ENCODE peak calls at places on chromosomes 1 and 21, in six cellular contexts. P, Z, Y, B, D and W are unnamed samples.
A peak's percentile ranks its signal among the peaks of the same experiment; 100 is the strongest.

GRCh38 chr1:233368106-233368783 is 40.7 kb downstream of the MAP3K21 start:
- DNase-seq in P (no peak), Z (no peak), Y (no peak), D (no peak), B (no peak), W (no peak)

GRCh38 chr1:70072239-70072751 is 133.1 kb downstream of the LRRC40 start:
- DNase-seq in Z (no peak), D (no peak), Y (no peak), P (no peak), B (no peak), W (no peak)

GRCh38 chr1:109917429-109918076 is 6.9 kb downstream of the CSF1 start:
- DNase-seq in P (no peak), Y (no peak), B (no peak), D (no peak), Z (no peak), W (no peak)

GRCh38 chr1:178529364-178530036 is 16.6 kb downstream of the TEX35 start:
- DNase-seq in P (no peak), Z (no peak), B (no peak), Y (peak; percentile 61), D (no peak), W (no peak)

GRCh38 chr1:47684518-47684917 is 246.7 kb downstream of the FOXD2 start:
- DNase-seq in B (no peak), Z (peak; percentile 13), D (no peak), P (no peak), Y (no peak), W (no peak)

GRCh38 chr1:224328644-224329043 is 1.3 kb downstream of the NVL start:
- DNase-seq in Y (no peak), Z (no peak), B (no peak), D (no peak), P (no peak), W (no peak)

GRCh38 chr1:64038965-64039926 is 164.2 kb upstream of the UBE2U start:
- DNase-seq in Y (no peak), B (no peak), P (peak; percentile 15), D (peak; percentile 61), Z (no peak), W (no peak)

GRCh38 chr1:54223441-54224202 is 23.7 kb downstream of the MRPL37 start:
- DNase-seq in Y (no peak), D (no peak), B (no peak), P (no peak), Z (no peak), W (no peak)

GRCh38 chr1:23809751-23810171 is 9.2 kb upstream of the GALE start:
- DNase-seq in P (peak; percentile 41), Z (peak; percentile 86), B (peak; percentile 80), Y (peak; percentile 78), D (peak; percentile 74), W (peak; percentile 76)

GRCh38 chr1:91501527-91501859 is 842 bp downstream of the CDC7 start:
- DNase-seq in P (no peak), D (peak; percentile 53), B (no peak), Z (no peak), Y (no peak), W (peak; percentile 2)

GRCh38 chr1:193278968-193279367 is 92.6 kb upstream of the B3GALT2 start:
- DNase-seq in D (no peak), Y (no peak), P (no peak), Z (no peak), B (no peak), W (no peak)

GRCh38 chr1:67004176-67004575 is 49.8 kb downstream of the SLC35D1 start:
- DNase-seq in Z (no peak), P (no peak), D (no peak), Y (no peak), B (no peak), W (no peak)

GRCh38 chr21:20998456-20998789 is 214 bp downstream of the NCAM2 start:
- DNase-seq in Z (no peak), P (no peak), Y (no peak), D (no peak), B (no peak), W (no peak)

GRCh38 chr1:62309906-62310305 is 9.3 kb downstream of the KANK4 start:
- DNase-seq in Z (no peak), Y (no peak), P (no peak), D (no peak), B (no peak), W (no peak)

GRCh38 chr1:169853335-169853734 is 40.4 kb downstream of the SCYL3 start:
- DNase-seq in Y (no peak), Z (no peak), B (no peak), P (no peak), D (no peak), W (no peak)

GRCh38 chr1:1889847-1890505 is 911 bp downstream of the GNB1 start:
- DNase-seq in D (peak; percentile 77), P (no peak), Z (no peak), B (peak; percentile 52), Y (no peak), W (no peak)

GRCh38 chr1:24898152-24898908 is 31.7 kb downstream of the RUNX3 start:
- DNase-seq in D (peak; percentile 87), Z (peak; percentile 89), P (peak; percentile 10), B (peak; percentile 82), Y (no peak), W (peak; percentile 55)

GRCh38 chr1:165161130-165161529 is 195.4 kb downstream of the LMX1A start:
- DNase-seq in D (no peak), P (no peak), Z (no peak), B (no peak), Y (no peak), W (no peak)

GRCh38 chr21:16587141-16587570 is 857.4 kb downstream of the USP25 start:
- DNase-seq in Y (peak; percentile 38), P (no peak), B (no peak), Z (no peak), D (peak; percentile 48), W (peak; percentile 86)
- TF ChIP-seq JUND in Y (no peak), P (no peak), B (no peak), Z (no peak), D (no peak), W (no peak)

DNA sequence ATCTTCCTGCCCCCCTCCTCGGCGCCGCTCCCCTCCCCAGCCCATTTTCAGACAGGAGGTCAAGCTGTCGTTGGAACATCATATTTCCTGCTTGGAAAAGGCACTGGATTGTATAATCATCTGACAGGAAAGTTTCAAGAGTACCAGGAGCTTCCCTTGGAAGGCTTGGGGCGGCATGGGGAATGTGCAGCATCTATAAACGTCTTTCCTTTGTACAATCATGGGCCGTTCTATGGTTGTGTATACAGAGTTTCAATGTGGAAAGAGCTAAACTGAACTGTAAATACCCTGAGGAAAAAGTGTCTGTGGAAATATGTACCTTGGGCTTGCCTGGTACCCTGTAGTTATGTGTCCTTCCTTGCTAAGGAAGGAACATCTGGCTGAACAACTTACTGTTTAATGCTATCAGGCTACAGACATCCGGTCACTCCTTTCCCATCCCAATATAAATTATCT is 368.1 kb upstream of the ADGRL2 start:
- DNase-seq in P (no peak), D (no peak), Y (no peak), Z (no peak), B (no peak), W (no peak)
- TF ChIP-seq JUND in P (no peak), D (no peak), Y (no peak), Z (no peak), B (no peak), W (no peak)

GRCh38 chr1:151590961-151591360 is 20.9 kb upstream of the SNX27 start:
- DNase-seq in B (no peak), D (no peak), Y (no peak), Z (no peak), P (no peak), W (no peak)

GRCh38 chr1:151593651-151594625 is 17.9 kb upstream of the SNX27 start:
- DNase-seq in P (peak; percentile 77), B (peak; percentile 78), Y (peak; percentile 59), Z (peak; percentile 92), D (peak; percentile 80), W (peak; percentile 91)

DNA sequence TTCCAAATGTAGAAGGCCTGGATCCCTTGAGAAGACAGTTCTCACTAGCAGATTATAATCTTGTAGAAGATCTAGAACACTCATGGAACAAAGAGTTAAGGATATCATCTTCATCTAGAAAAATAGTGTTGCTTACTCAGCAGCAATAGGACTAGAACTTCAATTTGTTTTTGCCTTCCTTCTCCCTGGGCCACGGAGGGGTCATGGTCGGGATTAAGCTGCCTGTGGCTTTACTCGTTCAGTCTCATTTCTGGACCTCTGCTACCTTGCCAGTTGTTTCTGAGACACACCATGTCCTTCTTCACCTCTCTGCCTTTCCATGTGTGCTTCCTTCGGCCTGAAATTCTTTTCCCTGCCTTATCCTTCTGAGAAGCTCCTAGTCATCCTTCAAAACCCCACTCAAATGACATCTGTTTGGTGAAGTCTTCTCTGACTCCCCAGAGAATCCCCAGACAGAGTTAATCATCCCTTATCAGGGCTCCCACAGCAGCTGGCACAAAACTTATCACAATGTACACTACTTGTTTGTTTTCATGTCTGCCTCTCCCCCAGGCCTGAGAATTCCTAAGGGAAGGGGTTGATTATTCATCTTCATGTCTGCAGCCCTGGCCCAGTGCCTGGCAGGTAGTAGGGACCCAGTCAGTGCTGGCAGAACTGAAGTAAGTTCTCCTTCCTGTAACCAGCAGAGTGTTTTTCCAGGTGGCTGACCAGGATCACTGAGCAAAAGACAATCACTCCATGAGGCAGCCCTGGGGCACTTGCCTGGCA is 15.5 kb upstream of the SNX27 start:
- DNase-seq in P (no peak), B (peak; percentile 83), D (peak; percentile 56), Z (no peak), Y (peak; percentile 50), W (no peak)
- TF ChIP-seq JUND in P (no peak), B (peak; percentile 85), D (no peak), Z (no peak), Y (no peak), W (no peak)

GRCh38 chr1:154607748-154608521 is at the start of gene ADAR:
- DNase-seq in P (peak; percentile 91), Y (peak; percentile 93), Z (peak; percentile 69), B (peak; percentile 74), D (peak; percentile 87), W (peak; percentile 97)

GRCh38 chr1:154608522-154609294 is 722 bp upstream of the ADAR start:
- DNase-seq in B (peak; percentile 68), Y (peak; percentile 46), Z (peak; percentile 73), P (no peak), D (peak; percentile 77), W (peak; percentile 83)

GRCh38 chr1:154611150-154611865 is 3.3 kb upstream of the ADAR start:
- DNase-seq in B (no peak), P (no peak), D (no peak), Z (no peak), Y (no peak), W (no peak)

GRCh38 chr1:154607084-154607747 is 770 bp downstream of the ADAR start:
- DNase-seq in P (no peak), Y (peak; percentile 16), D (peak; percentile 34), Z (no peak), B (no peak), W (peak; percentile 44)

GRCh38 chr1:154609398-154610380 is 1.7 kb upstream of the ADAR start:
- DNase-seq in B (no peak), Y (no peak), D (no peak), P (peak; percentile 34), Z (peak; percentile 66), W (peak; percentile 14)
- TF ChIP-seq JUND in B (no peak), Y (no peak), D (no peak), P (no peak), Z (peak; percentile 39), W (no peak)

DNA sequence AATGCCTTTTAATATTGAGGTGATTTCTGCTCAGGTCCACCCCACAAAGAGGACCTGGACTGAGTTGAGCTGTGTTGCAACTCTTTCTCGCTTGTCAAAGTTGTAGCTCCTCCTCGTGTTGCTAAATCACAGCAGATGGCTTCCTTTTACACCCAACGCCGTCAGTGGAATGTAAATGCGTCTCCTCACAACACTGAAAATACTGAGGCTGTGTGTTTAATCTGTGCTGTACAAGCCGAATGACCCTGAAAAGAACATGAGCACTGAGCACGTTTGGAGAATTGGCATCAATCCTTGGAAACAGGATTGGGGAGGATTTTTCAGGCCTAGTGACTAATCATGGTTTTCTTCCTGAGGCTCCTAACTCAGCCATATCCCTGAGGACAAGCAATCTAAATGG is 196.0 kb downstream of the CRB1 start:
- DNase-seq in D (no peak), P (no peak), B (no peak), Z (no peak), Y (peak; percentile 44), W (no peak)
- TF ChIP-seq JUND in D (no peak), P (no peak), B (no peak), Z (no peak), Y (no peak), W (no peak)